ENCODE peak calls at places on chromosome X, in ten cellular contexts. One of them, this sample, is unnamed.

GRCh38 chrX:5823861-5824260 is 404.8 kb downstream of the NLGN4X start:
- DNase-seq in AG04450: no peak
- DNase-seq in foreskin fibroblast: no peak
- DNase-seq in transverse colon: no peak
- DNase-seq in tibial nerve: no peak
- DNase-seq in breast epithelium: no peak
- DNase-seq in psoas muscle: no peak
- DNase-seq in HepG2: no peak
- DNase-seq in fibroblast of pulmonary artery: no peak
- DNase-seq in mucosa of descending colon: no peak
- DNase-seq in this sample: no peak

GRCh38 chrX:87045352-87045751 is 472.2 kb upstream of the KLHL4 start:
- DNase-seq in tibial nerve: no peak
- DNase-seq in breast epithelium: no peak
- DNase-seq in fibroblast of pulmonary artery: no peak
- DNase-seq in foreskin fibroblast: no peak
- DNase-seq in psoas muscle: no peak
- DNase-seq in AG04450: no peak
- DNase-seq in transverse colon: no peak
- DNase-seq in HepG2: no peak
- DNase-seq in mucosa of descending colon: no peak
- DNase-seq in this sample: no peak

GRCh38 chrX:73581002-73581628 is 18.1 kb downstream of the CHIC1 start:
- DNase-seq in mucosa of descending colon: no peak
- DNase-seq in foreskin fibroblast: no peak
- DNase-seq in tibial nerve: no peak
- DNase-seq in transverse colon: no peak
- DNase-seq in HepG2: no peak
- DNase-seq in AG04450: no peak
- DNase-seq in breast epithelium: no peak
- DNase-seq in psoas muscle: no peak
- DNase-seq in fibroblast of pulmonary artery: no peak
- DNase-seq in this sample: no peak

GRCh38 chrX:150569155-150569477 is 695 bp downstream of the MTM1 start:
- DNase-seq in foreskin fibroblast: no peak
- DNase-seq in breast epithelium: no peak
- DNase-seq in tibial nerve: no peak
- DNase-seq in transverse colon: peak; percentile 47
- DNase-seq in mucosa of descending colon: no peak
- DNase-seq in AG04450: no peak
- DNase-seq in HepG2: no peak
- DNase-seq in fibroblast of pulmonary artery: peak; percentile 43
- DNase-seq in psoas muscle: peak; percentile 64
- DNase-seq in this sample: no peak

GRCh38 chrX:102029026-102029425 is 96.5 kb upstream of the TCEAL2 start:
- DNase-seq in AG04450: no peak
- DNase-seq in foreskin fibroblast: no peak
- DNase-seq in HepG2: no peak
- DNase-seq in breast epithelium: no peak
- DNase-seq in transverse colon: no peak
- DNase-seq in mucosa of descending colon: no peak
- DNase-seq in psoas muscle: no peak
- DNase-seq in tibial nerve: no peak
- DNase-seq in fibroblast of pulmonary artery: no peak
- DNase-seq in this sample: no peak

GRCh38 chrX:104137496-104137895 is 19.3 kb downstream of the SLC25A53 start:
- DNase-seq in HepG2: no peak
- DNase-seq in AG04450: no peak
- DNase-seq in mucosa of descending colon: no peak
- DNase-seq in transverse colon: no peak
- DNase-seq in tibial nerve: no peak
- DNase-seq in foreskin fibroblast: peak; percentile 27
- DNase-seq in breast epithelium: no peak
- DNase-seq in psoas muscle: no peak
- DNase-seq in fibroblast of pulmonary artery: peak; percentile 24
- DNase-seq in this sample: no peak

GRCh38 chrX:68299923-68300322 is 133.4 kb downstream of the OPHN1 start:
- DNase-seq in transverse colon: no peak
- DNase-seq in breast epithelium: no peak
- DNase-seq in mucosa of descending colon: no peak
- DNase-seq in AG04450: no peak
- DNase-seq in fibroblast of pulmonary artery: no peak
- DNase-seq in tibial nerve: no peak
- DNase-seq in psoas muscle: no peak
- DNase-seq in HepG2: no peak
- DNase-seq in foreskin fibroblast: no peak
- DNase-seq in this sample: peak; percentile 4

GRCh38 chrX:66045894-66046293 is 6.0 kb upstream of the VSIG4 start:
- DNase-seq in HepG2: no peak
- DNase-seq in AG04450: no peak
- DNase-seq in tibial nerve: no peak
- DNase-seq in foreskin fibroblast: no peak
- DNase-seq in mucosa of descending colon: no peak
- DNase-seq in transverse colon: no peak
- DNase-seq in fibroblast of pulmonary artery: no peak
- DNase-seq in psoas muscle: no peak
- DNase-seq in breast epithelium: no peak
- DNase-seq in this sample: no peak

GRCh38 chrX:54812306-54812705 is 4.8 kb downstream of the MAGED2 start:
- DNase-seq in transverse colon: no peak
- DNase-seq in fibroblast of pulmonary artery: no peak
- DNase-seq in foreskin fibroblast: no peak
- DNase-seq in tibial nerve: no peak
- DNase-seq in mucosa of descending colon: no peak
- DNase-seq in AG04450: no peak
- DNase-seq in HepG2: no peak
- DNase-seq in breast epithelium: no peak
- DNase-seq in psoas muscle: no peak
- DNase-seq in this sample: no peak

DNA sequence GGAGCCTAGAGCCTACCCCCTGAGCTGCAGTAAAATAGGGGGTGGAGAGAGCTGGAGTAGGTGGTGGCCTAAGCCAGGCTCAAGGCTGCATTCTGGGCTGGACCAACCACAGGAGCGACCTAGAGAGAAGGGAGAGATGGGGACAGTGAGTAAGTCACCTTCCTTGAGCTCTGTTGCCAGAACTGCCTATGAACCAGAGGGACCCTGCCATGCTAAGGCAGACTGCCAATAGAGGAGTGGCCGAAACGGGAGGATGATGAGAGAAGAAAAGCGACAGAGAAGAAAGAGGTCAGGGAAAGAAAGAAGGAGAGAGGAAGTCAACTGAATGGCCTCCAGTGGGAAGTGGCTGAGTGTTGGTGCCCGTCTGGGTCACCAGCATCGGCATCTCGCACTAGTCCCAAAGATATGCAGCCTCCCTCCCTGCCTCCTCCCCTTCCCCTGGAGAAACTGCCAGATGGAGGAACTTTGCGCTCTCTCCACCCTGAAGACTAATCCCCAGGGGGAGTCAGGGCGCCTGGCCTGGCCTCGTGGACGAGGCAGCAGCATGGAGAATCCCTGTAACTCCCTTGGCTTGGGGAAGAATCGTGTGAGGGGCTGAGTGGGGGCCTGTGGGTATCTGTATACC is 28.8 kb downstream of the ELF4 start:
- DNase-seq in HepG2: no peak
- DNase-seq in psoas muscle: peak; percentile 42
- DNase-seq in fibroblast of pulmonary artery: no peak
- DNase-seq in foreskin fibroblast: peak; percentile 52
- DNase-seq in mucosa of descending colon: peak; percentile 8
- DNase-seq in transverse colon: no peak
- DNase-seq in AG04450: no peak
- DNase-seq in breast epithelium: no peak
- DNase-seq in tibial nerve: no peak
- DNase-seq in this sample: no peak
- H3K4me3 ChIP-seq in HepG2: no peak overlapping the region
- H3K4me3 ChIP-seq in psoas muscle: no peak overlapping the region
- H3K4me3 ChIP-seq in fibroblast of pulmonary artery: no peak overlapping the region
- H3K4me3 ChIP-seq in foreskin fibroblast: no peak overlapping the region
- H3K4me3 ChIP-seq in mucosa of descending colon: no peak overlapping the region
- H3K4me3 ChIP-seq in transverse colon: no peak overlapping the region
- H3K4me3 ChIP-seq in AG04450: no peak overlapping the region
- H3K4me3 ChIP-seq in breast epithelium: no peak overlapping the region
- H3K4me3 ChIP-seq in tibial nerve: no peak overlapping the region
- H3K4me3 ChIP-seq in this sample: no peak overlapping the region

GRCh38 chrX:123731258-123731986 is 1.4 kb downstream of the THOC2 start:
- DNase-seq in HepG2: no peak
- DNase-seq in foreskin fibroblast: peak; percentile 40
- DNase-seq in mucosa of descending colon: peak; percentile 29
- DNase-seq in psoas muscle: no peak
- DNase-seq in transverse colon: no peak
- DNase-seq in tibial nerve: no peak
- DNase-seq in AG04450: no peak
- DNase-seq in fibroblast of pulmonary artery: peak; percentile 38
- DNase-seq in breast epithelium: no peak
- DNase-seq in this sample: no peak
- H3K4me3 ChIP-seq in HepG2: peak overlapping the region; percentile 83
- H3K4me3 ChIP-seq in foreskin fibroblast: peak overlapping the region; percentile 87
- H3K4me3 ChIP-seq in mucosa of descending colon: no peak overlapping the region
- H3K4me3 ChIP-seq in psoas muscle: peak overlapping the region; percentile 80
- H3K4me3 ChIP-seq in transverse colon: peak overlapping the region; percentile 70
- H3K4me3 ChIP-seq in tibial nerve: peak overlapping the region; percentile 50
- H3K4me3 ChIP-seq in AG04450: peak overlapping the region; percentile 76
- H3K4me3 ChIP-seq in fibroblast of pulmonary artery: peak overlapping the region; percentile 82
- H3K4me3 ChIP-seq in breast epithelium: peak overlapping the region; percentile 80
- H3K4me3 ChIP-seq in this sample: peak overlapping the region; percentile 87

DNA sequence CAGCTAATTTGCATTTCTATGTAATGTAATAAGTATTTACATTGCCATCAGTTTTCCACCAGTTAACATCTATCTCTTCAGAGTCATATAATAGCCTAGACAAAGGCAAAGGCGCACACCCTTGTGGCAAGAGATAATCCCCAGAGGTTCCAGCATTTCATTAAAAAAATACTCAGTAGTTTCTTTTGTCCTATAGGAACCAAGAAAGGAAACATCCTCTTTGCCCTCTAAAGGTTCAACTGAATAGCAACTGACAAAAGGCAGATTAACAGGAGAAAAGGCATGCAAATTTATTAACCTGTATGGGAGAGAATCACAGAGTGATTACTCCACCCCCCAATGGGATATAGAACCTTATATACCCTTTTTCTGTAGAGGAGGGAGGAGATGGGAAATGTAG is 48.4 kb downstream of the MAGEB17 start:
- DNase-seq in mucosa of descending colon: no peak
- DNase-seq in tibial nerve: no peak
- DNase-seq in HepG2: no peak
- DNase-seq in psoas muscle: no peak
- DNase-seq in fibroblast of pulmonary artery: no peak
- DNase-seq in foreskin fibroblast: no peak
- DNase-seq in transverse colon: no peak
- DNase-seq in AG04450: no peak
- DNase-seq in breast epithelium: no peak
- DNase-seq in this sample: no peak
- H3K4me3 ChIP-seq in mucosa of descending colon: no peak overlapping the region
- H3K4me3 ChIP-seq in tibial nerve: no peak overlapping the region
- H3K4me3 ChIP-seq in HepG2: no peak overlapping the region
- H3K4me3 ChIP-seq in psoas muscle: no peak overlapping the region
- H3K4me3 ChIP-seq in fibroblast of pulmonary artery: no peak overlapping the region
- H3K4me3 ChIP-seq in foreskin fibroblast: no peak overlapping the region
- H3K4me3 ChIP-seq in transverse colon: no peak overlapping the region
- H3K4me3 ChIP-seq in AG04450: no peak overlapping the region
- H3K4me3 ChIP-seq in breast epithelium: no peak overlapping the region
- H3K4me3 ChIP-seq in this sample: no peak overlapping the region

GRCh38 chrX:154696328-154697045 is 43.1 kb upstream of the CTAG2 start:
- DNase-seq in foreskin fibroblast: peak; percentile 73
- DNase-seq in mucosa of descending colon: no peak
- DNase-seq in tibial nerve: no peak
- DNase-seq in breast epithelium: no peak
- DNase-seq in transverse colon: no peak
- DNase-seq in HepG2: no peak
- DNase-seq in AG04450: no peak
- DNase-seq in fibroblast of pulmonary artery: peak; percentile 87
- DNase-seq in psoas muscle: no peak
- DNase-seq in this sample: no peak
- H3K4me3 ChIP-seq in foreskin fibroblast: no peak overlapping the region
- H3K4me3 ChIP-seq in mucosa of descending colon: no peak overlapping the region
- H3K4me3 ChIP-seq in tibial nerve: no peak overlapping the region
- H3K4me3 ChIP-seq in breast epithelium: no peak overlapping the region
- H3K4me3 ChIP-seq in transverse colon: no peak overlapping the region
- H3K4me3 ChIP-seq in HepG2: no peak overlapping the region
- H3K4me3 ChIP-seq in AG04450: no peak overlapping the region
- H3K4me3 ChIP-seq in fibroblast of pulmonary artery: no peak overlapping the region
- H3K4me3 ChIP-seq in psoas muscle: no peak overlapping the region
- H3K4me3 ChIP-seq in this sample: no peak overlapping the region

GRCh38 chrX:107676559-107677378 is 48.5 kb downstream of the PRPS1 start:
- DNase-seq in psoas muscle: peak; percentile 93
- DNase-seq in fibroblast of pulmonary artery: peak; percentile 97
- DNase-seq in mucosa of descending colon: peak; percentile 82
- DNase-seq in AG04450: peak; percentile 50
- DNase-seq in tibial nerve: peak; percentile 74
- DNase-seq in foreskin fibroblast: peak; percentile 94
- DNase-seq in transverse colon: peak; percentile 74
- DNase-seq in HepG2: no peak
- DNase-seq in breast epithelium: peak; percentile 82
- DNase-seq in this sample: peak; percentile 58
- H3K4me3 ChIP-seq in psoas muscle: peak overlapping the region; percentile 59
- H3K4me3 ChIP-seq in fibroblast of pulmonary artery: peak overlapping the region; percentile 82
- H3K4me3 ChIP-seq in mucosa of descending colon: peak overlapping the region; percentile 24
- H3K4me3 ChIP-seq in AG04450: peak overlapping the region; percentile 67
- H3K4me3 ChIP-seq in tibial nerve: peak overlapping the region; percentile 52
- H3K4me3 ChIP-seq in foreskin fibroblast: peak overlapping the region; percentile 62
- H3K4me3 ChIP-seq in transverse colon: peak overlapping the region; percentile 63
- H3K4me3 ChIP-seq in HepG2: no peak overlapping the region
- H3K4me3 ChIP-seq in breast epithelium: peak overlapping the region; percentile 59
- H3K4me3 ChIP-seq in this sample: peak overlapping the region; percentile 52

DNA sequence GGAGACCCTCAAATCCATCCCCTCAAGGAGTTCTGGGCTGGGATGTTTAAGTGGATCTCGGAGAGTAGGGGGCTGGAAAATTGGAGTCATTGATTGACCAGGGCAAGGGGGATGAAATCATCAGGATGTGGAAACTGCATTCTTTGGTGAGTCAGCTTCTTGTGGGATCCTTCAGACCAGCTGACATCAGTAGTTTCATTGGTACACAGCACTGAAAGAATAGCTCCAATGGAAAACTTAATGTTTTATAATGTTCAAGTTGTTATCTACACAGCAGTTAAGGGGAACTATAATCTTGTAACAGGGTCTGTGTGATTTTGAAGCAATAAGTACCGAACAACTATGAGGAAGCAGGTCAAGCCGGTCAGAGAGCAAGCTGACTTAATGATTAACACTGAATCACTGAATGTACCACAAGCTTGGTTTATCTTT is 506.1 kb downstream of the RPA4 start:
- DNase-seq in mucosa of descending colon: no peak
- DNase-seq in foreskin fibroblast: peak; percentile 73
- DNase-seq in breast epithelium: no peak
- DNase-seq in fibroblast of pulmonary artery: peak; percentile 76
- DNase-seq in AG04450: peak; percentile 59
- DNase-seq in psoas muscle: no peak
- DNase-seq in HepG2: no peak
- DNase-seq in tibial nerve: no peak
- DNase-seq in transverse colon: no peak
- DNase-seq in this sample: peak; percentile 24
- H3K4me3 ChIP-seq in mucosa of descending colon: no peak overlapping the region
- H3K4me3 ChIP-seq in foreskin fibroblast: no peak overlapping the region
- H3K4me3 ChIP-seq in breast epithelium: no peak overlapping the region
- H3K4me3 ChIP-seq in fibroblast of pulmonary artery: no peak overlapping the region
- H3K4me3 ChIP-seq in AG04450: no peak overlapping the region
- H3K4me3 ChIP-seq in psoas muscle: no peak overlapping the region
- H3K4me3 ChIP-seq in HepG2: no peak overlapping the region
- H3K4me3 ChIP-seq in tibial nerve: no peak overlapping the region
- H3K4me3 ChIP-seq in transverse colon: no peak overlapping the region
- H3K4me3 ChIP-seq in this sample: no peak overlapping the region

GRCh38 chrX:43655151-43655676 is 885 bp upstream of the MAOA start:
- DNase-seq in transverse colon: peak; percentile 34
- DNase-seq in psoas muscle: peak; percentile 69
- DNase-seq in breast epithelium: peak; percentile 52
- DNase-seq in tibial nerve: peak; percentile 10
- DNase-seq in foreskin fibroblast: peak; percentile 63
- DNase-seq in AG04450: no peak
- DNase-seq in fibroblast of pulmonary artery: peak; percentile 56
- DNase-seq in HepG2: no peak
- DNase-seq in mucosa of descending colon: no peak
- DNase-seq in this sample: no peak
- H3K4me3 ChIP-seq in transverse colon: peak overlapping the region; percentile 83
- H3K4me3 ChIP-seq in psoas muscle: peak overlapping the region; percentile 74
- H3K4me3 ChIP-seq in breast epithelium: peak overlapping the region; percentile 70
- H3K4me3 ChIP-seq in tibial nerve: peak overlapping the region; percentile 71
- H3K4me3 ChIP-seq in foreskin fibroblast: peak overlapping the region; percentile 64
- H3K4me3 ChIP-seq in AG04450: peak overlapping the region; percentile 60
- H3K4me3 ChIP-seq in fibroblast of pulmonary artery: peak overlapping the region; percentile 75
- H3K4me3 ChIP-seq in HepG2: peak overlapping the region; percentile 79
- H3K4me3 ChIP-seq in mucosa of descending colon: peak overlapping the region; percentile 44
- H3K4me3 ChIP-seq in this sample: peak overlapping the region; percentile 44